ENCODE peak calls at places on chromosomes 6 and 20, in four cellular contexts. L, N, M and G are unnamed samples. For H3K36me3, the result is how much of the 10 kb centered on the place peaks cover.

GRCh38 chr6:155985660-155986138 is 530.1 kb upstream of the NOX3 start:
- DNase-seq in L (no peak), N (no peak), M (no peak), G (peak)

GRCh38 chr6:141610741-141611140 is 522.0 kb upstream of the GJE1 start:
- DNase-seq in L (no peak), N (no peak), M (no peak), G (no peak)

GRCh38 chr20:3755269-3755668 is 12.3 kb downstream of the ADISSP start:
- DNase-seq in L (no peak), N (no peak), M (no peak), G (no peak)

GRCh38 chr6:72819609-72820008 is 197.7 kb downstream of the KCNQ5 start:
- DNase-seq in L (no peak), N (no peak), M (no peak), G (no peak)

GRCh38 chr6:136959471-136959891 is 37.4 kb downstream of the SLC35D3 start:
- DNase-seq in L (peak), N (peak), M (no peak), G (no peak)

GRCh38 chr6:34829137-34829536 is 37.3 kb downstream of the BLTP3A start:
- DNase-seq in L (no peak), N (no peak), M (peak), G (no peak)

GRCh38 chr20:24452498-24453133 is 16.8 kb upstream of the SYNDIG1 start:
- DNase-seq in L (no peak), N (no peak), M (no peak), G (no peak)

GRCh38 chr6:44442833-44443444 is 55.4 kb downstream of the CDC5L start:
- DNase-seq in L (no peak), N (no peak), M (no peak), G (no peak)

GRCh38 chr6:41937881-41938574 is 3.6 kb downstream of the CCND3 start:
- DNase-seq in L (peak), N (no peak), M (no peak), G (peak)

GRCh38 chr6:3372912-3373554 is 83.8 kb downstream of the SLC22A23 start:
- DNase-seq in L (peak), N (no peak), M (no peak), G (no peak)

GRCh38 chr20:6818033-6818808 is 50.7 kb downstream of the BMP2 start:
- DNase-seq in L (no peak), N (no peak), M (no peak), G (no peak)

GRCh38 chr6:79084693-79085092 is 6.6 kb upstream of the PHIP start:
- DNase-seq in L (no peak), N (no peak), M (no peak), G (no peak)

GRCh38 chr6:166456360-166457156 is 73.8 kb upstream of the MPC1 start:
- DNase-seq in L (no peak), N (peak), M (no peak), G (no peak)

GRCh38 chr6:169663468-169663867 is 38.4 kb downstream of the WDR27 start:
- DNase-seq in L (no peak), N (no peak), M (peak), G (no peak)

GRCh38 chr6:169666441-169666840 is 35.4 kb downstream of the WDR27 start:
- DNase-seq in L (no peak), N (no peak), M (no peak), G (no peak)

GRCh38 chr6:169665289-169665688 is 36.5 kb downstream of the WDR27 start:
- DNase-seq in L (no peak), N (no peak), M (no peak), G (no peak)

GRCh38 chr6:169661357-169661756 is 40.5 kb downstream of the WDR27 start:
- DNase-seq in L (no peak), N (no peak), M (peak), G (no peak)

DNA sequence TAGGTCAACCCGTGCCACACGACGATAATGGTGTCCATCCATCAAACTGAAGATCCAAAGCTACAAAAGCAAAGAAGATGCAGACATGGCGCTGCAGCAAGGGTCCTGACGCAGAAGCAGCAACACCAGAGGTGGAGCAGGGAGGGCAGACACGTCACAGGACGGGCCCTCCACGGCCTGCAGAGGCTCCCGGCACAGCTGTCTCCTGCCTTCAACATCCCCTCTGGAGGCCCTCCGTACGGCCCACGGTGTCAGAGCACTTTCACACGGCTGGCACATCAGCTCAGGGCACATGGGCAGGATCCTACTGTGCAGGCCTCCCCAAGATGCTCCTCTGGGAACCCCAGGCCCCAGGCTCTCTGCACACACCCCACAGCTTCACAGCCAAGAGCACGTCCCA is 37.6 kb downstream of the WDR27 start:
- DNase-seq in L (no peak), N (no peak), M (no peak), G (no peak)
- H3K36me3 ChIP-seq in L (under half), N (under half), M (half or more), G (under half)

GRCh38 chr6:105568751-105569150 is 165.9 kb upstream of the PREP start:
- DNase-seq in L (no peak), N (no peak), M (no peak), G (no peak)

GRCh38 chr6:105573138-105573537 is 170.3 kb upstream of the PREP start:
- DNase-seq in L (no peak), N (no peak), M (no peak), G (no peak)

GRCh38 chr6:105578308-105578707 is 175.4 kb upstream of the PREP start:
- DNase-seq in L (no peak), N (no peak), M (no peak), G (no peak)

GRCh38 chr6:105569706-105570105 is 166.8 kb upstream of the PREP start:
- DNase-seq in L (no peak), N (no peak), M (no peak), G (no peak)

DNA sequence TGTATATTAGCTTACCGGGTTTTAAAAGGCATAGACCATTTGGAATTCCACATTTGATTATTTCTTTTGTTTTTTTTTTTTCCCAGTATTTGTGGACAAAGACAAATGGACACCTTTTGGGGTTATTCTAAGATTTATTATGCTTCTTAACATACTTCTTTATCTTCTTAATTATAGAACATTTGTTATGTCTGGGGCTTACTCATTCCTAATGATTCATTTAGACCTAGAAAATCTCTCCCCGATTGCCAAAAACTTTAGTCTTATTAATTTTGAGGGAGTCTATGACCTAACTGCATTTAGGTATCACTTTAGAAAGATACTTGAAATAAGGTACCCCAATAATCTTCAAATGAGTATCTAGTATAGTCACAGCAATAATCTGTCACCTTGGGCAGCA is 170.7 kb upstream of the PREP start:
- DNase-seq in L (no peak), N (no peak), M (no peak), G (no peak)
- TF ChIP-seq POLR2A in L (no peak), N (no peak), M (no peak), G (no peak)

GRCh38 chr6:36733300-36733699 is 35.7 kb downstream of the RAB44 start:
- DNase-seq in L (no peak), N (no peak), M (no peak), G (no peak)

GRCh38 chr6:36737043-36737785 is 39.6 kb downstream of the RAB44 start:
- DNase-seq in L (no peak), N (no peak), M (no peak), G (no peak)

GRCh38 chr6:36731622-36732310 is 34.1 kb downstream of the RAB44 start:
- DNase-seq in L (no peak), N (no peak), M (no peak), G (peak)

GRCh38 chr6:36735110-36735971 is 37.7 kb downstream of the RAB44 start:
- DNase-seq in L (peak), N (peak), M (peak), G (peak)

DNA sequence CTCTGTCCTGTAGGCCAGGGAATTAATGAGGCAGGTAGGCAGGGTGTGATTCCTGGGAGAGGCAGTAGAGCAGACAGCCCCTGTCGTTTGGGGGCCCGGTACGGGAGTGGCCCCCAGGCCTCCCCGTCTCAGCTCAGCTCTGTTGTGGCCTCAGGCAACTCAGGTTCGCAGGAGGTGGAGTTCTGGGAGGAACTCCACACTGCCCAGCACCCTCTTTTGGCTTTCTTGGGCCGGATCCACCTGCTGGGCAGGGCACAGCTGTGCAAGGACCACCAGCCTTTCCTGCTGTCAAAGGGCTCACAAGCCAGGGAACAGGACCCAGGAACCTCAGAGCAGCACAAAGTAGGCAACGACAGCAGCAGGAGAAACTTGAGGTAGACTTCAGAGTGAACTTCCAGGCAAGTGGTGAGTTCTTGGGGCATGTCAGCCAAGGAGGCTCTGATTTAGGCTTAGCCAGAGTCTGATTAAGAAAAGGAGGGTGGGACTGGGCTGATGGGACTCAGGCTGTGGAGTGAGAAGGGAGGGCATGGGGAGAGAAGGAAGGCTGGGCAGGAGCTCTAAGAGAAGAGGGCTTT is 36.9 kb downstream of the RAB44 start:
- DNase-seq in L (no peak), N (no peak), M (no peak), G (peak)
- H3K4me3 ChIP-seq in L (no peak), N (no peak), M (peak), G (peak)

GRCh38 chr20:57409672-57410397 is 18.6 kb downstream of the RBM38 start:
- DNase-seq in L (no peak), N (no peak), M (no peak), G (no peak)

GRCh38 chr20:57408131-57408530 is 16.9 kb downstream of the RBM38 start:
- DNase-seq in L (no peak), N (no peak), M (no peak), G (no peak)

GRCh38 chr20:57407541-57407956 is 16.4 kb downstream of the RBM38 start:
- DNase-seq in L (no peak), N (no peak), M (no peak), G (no peak)

GRCh38 chr20:57409316-57409671 is 18.1 kb downstream of the RBM38 start:
- DNase-seq in L (no peak), N (no peak), M (no peak), G (no peak)

DNA sequence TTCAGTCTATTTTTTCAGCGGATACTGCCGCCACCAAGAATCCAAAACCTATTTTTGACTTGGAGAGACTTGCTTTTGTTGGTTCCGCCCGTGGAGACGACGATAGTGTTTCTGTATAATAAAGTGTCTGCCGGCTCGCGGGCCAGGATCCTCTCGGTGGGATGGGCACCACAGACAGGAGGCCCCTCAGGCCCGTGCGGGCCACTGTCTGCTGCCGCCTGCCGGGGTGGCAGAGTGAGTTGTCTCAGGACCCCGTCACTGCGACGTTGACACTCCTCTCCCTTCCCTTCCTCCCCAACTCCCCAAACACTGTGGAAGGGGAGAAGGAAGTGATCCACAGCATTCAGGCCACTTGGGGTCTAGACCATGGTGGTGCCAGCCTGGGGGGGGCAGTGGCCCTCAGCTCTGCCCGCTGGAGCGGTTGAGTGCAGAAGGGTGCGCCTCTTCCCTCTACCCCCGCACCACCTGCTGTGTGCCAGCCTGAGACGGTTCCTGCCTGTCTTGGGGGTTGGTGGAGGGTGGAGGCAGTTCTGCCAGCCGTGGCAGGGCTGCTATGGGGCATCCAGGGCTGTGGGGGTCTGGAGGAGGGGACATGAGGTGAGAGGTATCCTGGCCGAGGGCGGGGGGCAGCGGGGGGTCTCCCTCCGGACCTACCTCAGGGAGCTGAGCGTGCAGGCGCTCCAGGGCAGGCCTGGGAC is 17.5 kb downstream of the RBM38 start:
- DNase-seq in L (no peak), N (no peak), M (no peak), G (no peak)
- H3K36me3 ChIP-seq in L (under half), N (under half), M (half or more), G (half or more)

GRCh38 chr6:26185802-26186201 is 98.6 kb downstream of the HFE start:
- DNase-seq in L (no peak), N (no peak), M (no peak), G (no peak)

GRCh38 chr6:26184492-26184891 is 97.3 kb downstream of the HFE start:
- DNase-seq in L (no peak), N (no peak), M (no peak), G (no peak)

GRCh38 chr6:26185004-26185403 is 97.8 kb downstream of the HFE start:
- DNase-seq in L (no peak), N (no peak), M (no peak), G (no peak)

GRCh38 chr6:26183237-26183580 is 96.0 kb downstream of the HFE start:
- DNase-seq in L (no peak), N (no peak), M (no peak), G (no peak)

GRCh38 chr6:26183581-26184408 is 96.6 kb downstream of the HFE start:
- DNase-seq in L (peak), N (peak), M (no peak), G (peak)
- TF ChIP-seq POLR2A in L (peak), N (peak), M (no peak), G (no peak)